ENCODE peak calls at places on chromosomes 2 and 18, in five cellular contexts. Y is iPS DF 19.7; G is neural crest cell; F is HFF-Myc; Q is activated T-cell treated with anti-CD3 and anti-CD28 coated beads, Interleukin-2, amount 50 U/mL, for 24 hours. T is an unnamed sample.

GRCh38 chr2:129766159-129766485 is 213.3 kb upstream of the RAB6C start:
- DNase-seq in Y (no peak), G (no peak), F (no peak), Q (no peak), T (no peak)

GRCh38 chr2:158665536-158666302 is 129.4 kb upstream of the DAPL1 start:
- DNase-seq in Y (no peak), G (no peak), F (no peak), Q (no peak), T (no peak)

GRCh38 chr2:144523606-144524131 is 3.8 kb upstream of the ZEB2 start:
- DNase-seq in Y (no peak), G (no peak), F (no peak), Q (no peak), T (no peak)

GRCh38 chr2:160651416-160652200 is 158.0 kb upstream of the RBMS1 start:
- DNase-seq in Y (no peak), G (no peak), F (no peak), Q (no peak), T (peak; percentile 43)

GRCh38 chr18:57869228-57869627 is 66.1 kb upstream of the ATP8B1 start:
- DNase-seq in Y (no peak), G (no peak), F (no peak), Q (no peak), T (no peak)

GRCh38 chr18:2515408-2515807 is 55.9 kb downstream of the METTL4 start:
- DNase-seq in Y (no peak), G (no peak), F (peak; percentile 63), Q (no peak), T (peak; percentile 88)

GRCh38 chr2:182542501-182543258 is 115.8 kb upstream of the PDE1A start:
- DNase-seq in Y (no peak), G (no peak), F (no peak), Q (no peak), T (no peak)

GRCh38 chr2:45731146-45731545 is 79.7 kb downstream of the PRKCE start:
- DNase-seq in Y (no peak), G (no peak), F (no peak), Q (no peak), T (no peak)

GRCh38 chr2:15688924-15689568 is 97.4 kb downstream of the DDX1 start:
- DNase-seq in Y (no peak), G (no peak), F (no peak), Q (no peak), T (no peak)

GRCh38 chr2:33448216-33448899 is 28.1 kb upstream of the RASGRP3 start:
- DNase-seq in Y (no peak), G (no peak), F (no peak), Q (no peak), T (no peak)

GRCh38 chr2:191959209-191959608 is 112.3 kb upstream of the CAVIN2 start:
- DNase-seq in Y (no peak), G (no peak), F (no peak), Q (no peak), T (no peak)

GRCh38 chr2:95526360-95527341 is 42.1 kb upstream of the TRIM43B start:
- DNase-seq in Y (no peak), G (no peak), F (peak; percentile 14), Q (peak; percentile 80), T (peak; percentile 82)

T was measured in NCI-H226.